ENCODE peak calls at places on chromosomes 6 and 20, in seven cellular contexts. E is neural crest cell, D is IMR-90, A is upper lobe of right lung, O is B cell, Q is GM13977, M is astrocyte of the spinal cord. S is an unnamed sample.
A peak's percentile ranks its signal among the peaks of the same experiment; 100 is the strongest.

GRCh38 chr20:18224968-18225568 is 63.3 kb upstream of the ZNF133 start:
- DNase-seq in E (peak; percentile 45), D (peak; percentile 64), A (no peak), O (no peak), Q (no peak), M (peak; percentile 71), S (peak; percentile 77)

GRCh38 chr6:169812257-169812644 is 60.8 kb downstream of the ERMARD start:
- DNase-seq in E (no peak), D (no peak), A (peak; percentile 55), O (no peak), Q (no peak), M (no peak), S (no peak)

GRCh38 chr20:37267684-37268313 is 6.2 kb upstream of the GHRH start:
- DNase-seq in E (peak; percentile 61), D (no peak), A (no peak), O (no peak), Q (no peak), M (no peak), S (no peak)

GRCh38 chr6:129536271-129536670 is 173.7 kb downstream of the ARHGAP18 start:
- DNase-seq in E (no peak), D (no peak), A (no peak), O (no peak), Q (no peak), M (no peak), S (no peak)

GRCh38 chr6:110951986-110952794 is 6.3 kb upstream of the GTF3C6 start:
- DNase-seq in E (no peak), D (peak; percentile 47), A (no peak), O (no peak), Q (no peak), M (peak; percentile 41), S (no peak)

GRCh38 chr20:58718121-58718563 is 25.5 kb downstream of the NPEPL1 start:
- DNase-seq in E (no peak), D (no peak), A (no peak), O (no peak), Q (no peak), M (no peak), S (peak; percentile 51)

GRCh38 chr20:4516851-4517250 is 204.9 kb upstream of the PRND start:
- DNase-seq in E (no peak), D (no peak), A (no peak), O (no peak), Q (no peak), M (no peak), S (no peak)

GRCh38 chr6:104187616-104188015 is 672.1 kb downstream of the HACE1 start:
- DNase-seq in E (no peak), D (no peak), A (no peak), O (no peak), Q (no peak), M (no peak), S (no peak)

GRCh38 chr6:100774681-100775080 is 106.4 kb downstream of the ASCC3 start:
- DNase-seq in E (no peak), D (peak; percentile 66), A (no peak), O (no peak), Q (no peak), M (peak; percentile 12), S (no peak)

GRCh38 chr6:155080876-155081845 is 86.0 kb downstream of the TIAM2 start:
- DNase-seq in E (no peak), D (peak; percentile 46), A (no peak), O (no peak), Q (no peak), M (peak; percentile 35), S (no peak)

GRCh38 chr6:12570461-12571030 is 146.0 kb upstream of the PHACTR1 start:
- DNase-seq in E (no peak), D (peak; percentile 59), A (no peak), O (no peak), Q (no peak), M (peak; percentile 69), S (no peak)

GRCh38 chr6:4460595-4461475 is 315.4 kb upstream of the CDYL start:
- DNase-seq in E (peak; percentile 26), D (peak; percentile 44), A (no peak), O (no peak), Q (no peak), M (peak; percentile 47), S (peak; percentile 87)

GRCh38 chr6:19697744-19698290 is 139.4 kb upstream of the ID4 start:
- DNase-seq in E (no peak), D (peak; percentile 81), A (no peak), O (no peak), Q (no peak), M (peak; percentile 65), S (no peak)

GRCh38 chr6:31083742-31084354 is 28.5 kb downstream of the C6orf15 start:
- DNase-seq in E (peak; percentile 53), D (peak; percentile 92), A (no peak), O (no peak), Q (peak; percentile 35), M (peak; percentile 78), S (no peak)

GRCh38 chr6:56062856-56063255 is 184.5 kb downstream of the COL21A1 start:
- DNase-seq in E (no peak), D (peak; percentile 0), A (no peak), O (no peak), Q (no peak), M (no peak), S (no peak)

GRCh38 chr6:159104163-159104885 is 59.5 kb upstream of the TAGAP start:
- DNase-seq in E (peak; percentile 57), D (peak; percentile 45), A (peak; percentile 82), O (peak; percentile 79), Q (peak; percentile 79), M (peak; percentile 41), S (peak; percentile 83)
- TF ChIP-seq CTCF in E (peak; percentile 90), D (peak; percentile 86), A (peak; percentile 89), O (peak; percentile 93), Q (peak; percentile 97), M (peak; percentile 95), S (peak; percentile 78)

GRCh38 chr20:54219751-54220426 is 12.0 kb downstream of the PFDN4 start:
- DNase-seq in E (no peak), D (peak; percentile 63), A (no peak), O (no peak), Q (no peak), M (peak; percentile 52), S (no peak)
- TF ChIP-seq CTCF in E (peak; percentile 78), D (peak; percentile 76), A (peak; percentile 37), O (no peak), Q (peak; percentile 38), M (peak; percentile 57), S (peak; percentile 55)

GRCh38 chr6:112155900-112156299 is 68.5 kb downstream of the FAM229B start:
- DNase-seq in E (no peak), D (peak; percentile 77), A (no peak), O (no peak), Q (no peak), M (no peak), S (no peak)

GRCh38 chr6:112150363-112150762 is 63.0 kb downstream of the FAM229B start:
- DNase-seq in E (no peak), D (peak; percentile 47), A (no peak), O (no peak), Q (no peak), M (no peak), S (no peak)

GRCh38 chr6:112156694-112157093 is 69.3 kb downstream of the FAM229B start:
- DNase-seq in E (no peak), D (peak; percentile 23), A (no peak), O (no peak), Q (no peak), M (no peak), S (no peak)

GRCh38 chr6:112153926-112154621 is 66.7 kb downstream of the FAM229B start:
- DNase-seq in E (no peak), D (peak; percentile 85), A (no peak), O (no peak), Q (no peak), M (peak; percentile 41), S (no peak)

GRCh38 chr6:112154711-112155110 is 67.3 kb downstream of the FAM229B start:
- DNase-seq in E (no peak), D (no peak), A (no peak), O (no peak), Q (no peak), M (no peak), S (no peak)
- TF ChIP-seq CTCF in E (no peak), D (no peak), A (no peak), O (no peak), Q (no peak), M (no peak), S (no peak)

GRCh38 chr20:35621560-35621946 is 5.9 kb downstream of the SPAG4 start:
- DNase-seq in E (no peak), D (no peak), A (no peak), O (no peak), Q (no peak), M (no peak), S (no peak)
- TF ChIP-seq CTCF in E (peak; percentile 22), D (no peak), A (no peak), O (no peak), Q (no peak), M (peak; percentile 11), S (no peak)

DNA sequence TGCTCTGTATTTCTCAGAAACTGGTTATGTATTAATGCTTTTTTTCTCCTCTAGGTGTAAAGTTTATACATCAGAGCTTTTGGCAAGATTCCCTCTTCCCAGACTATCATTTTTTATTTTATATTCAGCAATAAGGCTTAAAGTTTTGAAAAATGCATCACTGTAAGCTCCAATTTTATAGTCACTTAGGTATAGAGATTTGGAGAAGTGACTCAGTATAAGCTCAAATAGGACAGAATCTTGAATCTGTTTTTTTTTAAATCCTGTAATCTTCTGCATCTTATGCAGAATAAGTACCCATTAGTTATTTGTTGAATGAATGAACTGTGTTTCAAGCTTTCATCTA is 1.0 kb downstream of the NCOA7 start:
- DNase-seq in E (no peak), D (no peak), A (no peak), O (no peak), Q (no peak), M (no peak), S (no peak)
- TF ChIP-seq CTCF in E (no peak), D (no peak), A (no peak), O (peak; percentile 44), Q (no peak), M (no peak), S (no peak)

DNA sequence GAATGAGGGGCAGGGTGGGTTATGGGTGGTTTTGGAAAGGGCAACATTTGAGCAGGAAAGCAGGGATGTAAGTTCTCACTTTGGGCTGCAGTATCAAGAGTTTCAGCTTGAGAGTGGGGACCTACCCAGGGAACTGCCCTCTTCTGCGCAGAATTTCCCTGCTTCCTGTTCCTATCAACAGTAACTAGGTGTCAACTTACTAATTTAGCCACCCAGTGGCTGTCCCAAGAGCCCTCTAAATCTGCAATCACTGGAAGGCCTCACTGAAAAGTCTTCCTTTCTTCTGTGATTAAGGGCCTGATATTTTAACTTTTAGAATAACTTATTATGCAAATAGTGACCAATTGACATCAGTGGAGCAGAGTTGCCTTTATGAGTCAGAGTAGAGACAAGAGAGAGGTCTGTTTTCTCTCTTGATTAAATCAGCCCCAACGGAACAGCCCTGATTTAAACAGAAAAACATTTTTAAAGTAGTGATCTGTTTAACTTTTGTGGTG is 118.2 kb upstream of the RIPOR2 start:
- DNase-seq in E (no peak), D (peak; percentile 88), A (no peak), O (peak; percentile 69), Q (peak; percentile 48), M (peak; percentile 84), S (no peak)
- TF ChIP-seq CTCF in E (no peak), D (no peak), A (no peak), O (peak; percentile 34), Q (no peak), M (no peak), S (no peak)